ENCODE peak calls at places on chromosomes 4 and X, in eight cellular contexts. J, B, S, U, L, E, C and X are unnamed samples.

GRCh38 chr4:139922625-139923024 is 231.4 kb downstream of the MAML3 start:
- DNase-seq in J (no peak), B (no peak), S (no peak), U (no peak), L (no peak), E (no peak), C (no peak), X (peak)

GRCh38 chr4:15198070-15198727 is 195.9 kb downstream of the CPEB2 start:
- DNase-seq in J (no peak), B (no peak), S (no peak), U (peak), L (no peak), E (no peak), C (no peak), X (no peak)

GRCh38 chr4:80831383-80832361 is 198.8 kb upstream of the BMP3 start:
- DNase-seq in J (no peak), B (no peak), S (no peak), U (no peak), L (no peak), E (no peak), C (no peak), X (no peak)

GRCh38 chrX:80335062-80335830 is 85.0 kb upstream of the TENT5D start:
- DNase-seq in J (peak), B (peak), S (no peak), U (peak), L (no peak), E (no peak), C (no peak), X (no peak)

GRCh38 chrX:255923-256331 is 25.3 kb upstream of the PLCXD1 start:
- DNase-seq in J (no peak), B (no peak), S (no peak), U (no peak), L (no peak), E (no peak), C (no peak), X (no peak)

GRCh38 chrX:133254666-133255065 is 36.5 kb upstream of the TFDP3 start:
- DNase-seq in J (no peak), B (no peak), S (no peak), U (no peak), L (no peak), E (no peak), C (no peak), X (no peak)

GRCh38 chr4:52091811-52092210 is 40.7 kb downstream of the SPATA18 start:
- DNase-seq in J (no peak), B (no peak), S (no peak), U (peak), L (no peak), E (no peak), C (no peak), X (no peak)

GRCh38 chr4:72974694-72975487 is 94.6 kb downstream of the COX18 start:
- DNase-seq in J (no peak), B (no peak), S (no peak), U (no peak), L (no peak), E (no peak), C (no peak), X (peak)

GRCh38 chr4:113157086-113157857 is 107.8 kb downstream of the ANK2 start:
- DNase-seq in J (no peak), B (no peak), S (no peak), U (no peak), L (no peak), E (no peak), C (no peak), X (no peak)

GRCh38 chr4:147590249-147590920 is 26.8 kb upstream of the TMEM184C start:
- DNase-seq in J (peak), B (peak), S (peak), U (peak), L (peak), E (no peak), C (peak), X (peak)

GRCh38 chr4:2875556-2875955 is 31.9 kb downstream of the ADD1 start:
- DNase-seq in J (no peak), B (no peak), S (no peak), U (no peak), L (no peak), E (no peak), C (no peak), X (no peak)

GRCh38 chr4:37244583-37245390 is at the start of gene NWD2:
- DNase-seq in J (no peak), B (no peak), S (peak), U (peak), L (no peak), E (no peak), C (peak), X (peak)

GRCh38 chrX:155632424-155633100 is 19.8 kb upstream of the TMLHE start:
- DNase-seq in J (peak), B (no peak), S (peak), U (no peak), L (no peak), E (no peak), C (no peak), X (peak)

GRCh38 chr4:185099024-185099682 is 43.9 kb upstream of the SLC25A4 start:
- DNase-seq in J (no peak), B (no peak), S (no peak), U (peak), L (no peak), E (no peak), C (no peak), X (no peak)

GRCh38 chrX:101958139-101958538 is 26.3 kb upstream of the ZMAT1 start:
- DNase-seq in J (no peak), B (no peak), S (no peak), U (no peak), L (no peak), E (no peak), C (no peak), X (no peak)

GRCh38 chrX:139801397-139801813 is 93.4 kb upstream of the MCF2 start:
- DNase-seq in J (no peak), B (no peak), S (no peak), U (no peak), L (no peak), E (no peak), C (no peak), X (no peak)

GRCh38 chr4:41661447-41662076 is 87.0 kb downstream of the PHOX2B start:
- DNase-seq in J (peak), B (peak), S (peak), U (peak), L (peak), E (peak), C (peak), X (peak)

GRCh38 chr4:113673450-113673849 is 88.1 kb downstream of the CAMK2D start:
- DNase-seq in J (no peak), B (no peak), S (peak), U (peak), L (no peak), E (no peak), C (no peak), X (peak)

GRCh38 chrX:46791927-46792825 is 33.3 kb upstream of the SLC9A7 start:
- DNase-seq in J (peak), B (peak), S (peak), U (peak), L (no peak), E (no peak), C (no peak), X (peak)

GRCh38 chr4:7807351-7807921 is 132.2 kb downstream of the AFAP1 start:
- DNase-seq in J (no peak), B (peak), S (no peak), U (no peak), L (no peak), E (no peak), C (no peak), X (peak)

GRCh38 chr4:123418486-123418931 is 21.9 kb downstream of the SPRY1 start:
- DNase-seq in J (peak), B (no peak), S (peak), U (peak), L (no peak), E (no peak), C (no peak), X (peak)

GRCh38 chrX:150429577-150429976 is 66.5 kb downstream of the MAMLD1 start:
- DNase-seq in J (no peak), B (no peak), S (no peak), U (no peak), L (no peak), E (no peak), C (no peak), X (peak)

GRCh38 chrX:39309721-39310152 is 508.5 kb downstream of the MID1IP1 start:
- DNase-seq in J (peak), B (peak), S (no peak), U (peak), L (peak), E (no peak), C (no peak), X (peak)

GRCh38 chrX:154532690-154533089 is 14.0 kb downstream of the G6PD start:
- DNase-seq in J (no peak), B (no peak), S (no peak), U (no peak), L (no peak), E (no peak), C (no peak), X (no peak)

GRCh38 chrX:96424007-96424406 is 260.6 kb upstream of the DIAPH2 start:
- DNase-seq in J (no peak), B (no peak), S (no peak), U (no peak), L (no peak), E (no peak), C (no peak), X (no peak)

GRCh38 chrX:129741880-129742758 is 3.3 kb downstream of the XPNPEP2 start:
- DNase-seq in J (no peak), B (no peak), S (no peak), U (peak), L (no peak), E (no peak), C (no peak), X (no peak)

GRCh38 chr4:73311428-73311827 is 52.8 kb upstream of the ANKRD17 start:
- DNase-seq in J (peak), B (no peak), S (peak), U (no peak), L (no peak), E (no peak), C (no peak), X (peak)

GRCh38 chr4:55291227-55291629 is 54.8 kb upstream of the SRD5A3 start:
- DNase-seq in J (no peak), B (peak), S (no peak), U (no peak), L (no peak), E (no peak), C (no peak), X (no peak)

GRCh38 chr4:185710487-185710995 is 101.5 kb downstream of the SORBS2 start:
- DNase-seq in J (no peak), B (peak), S (no peak), U (no peak), L (no peak), E (no peak), C (no peak), X (peak)

GRCh38 chr4:7788687-7789425 is 150.8 kb downstream of the AFAP1 start:
- DNase-seq in J (no peak), B (no peak), S (no peak), U (no peak), L (no peak), E (no peak), C (no peak), X (no peak)

GRCh38 chr4:144547678-144548298 is 98.2 kb upstream of the HHIP start:
- DNase-seq in J (no peak), B (no peak), S (peak), U (no peak), L (no peak), E (no peak), C (no peak), X (no peak)

GRCh38 chrX:12673487-12673886 is 117.7 kb upstream of the PRPS2 start:
- DNase-seq in J (no peak), B (no peak), S (no peak), U (no peak), L (no peak), E (no peak), C (no peak), X (no peak)

GRCh38 chr4:112253382-112254000 is 21.9 kb downstream of the AP1AR start:
- DNase-seq in J (no peak), B (no peak), S (no peak), U (no peak), L (no peak), E (no peak), C (no peak), X (no peak)

GRCh38 chr4:38740303-38740702 is 42.5 kb downstream of the TLR10 start:
- DNase-seq in J (no peak), B (no peak), S (no peak), U (no peak), L (no peak), E (no peak), C (no peak), X (no peak)

GRCh38 chrX:47723689-47724088 is 64.7 kb upstream of the UXT start:
- DNase-seq in J (no peak), B (no peak), S (peak), U (peak), L (no peak), E (no peak), C (no peak), X (no peak)

GRCh38 chr4:182643801-182644311 is 273.3 kb downstream of the DCTD start:
- DNase-seq in J (peak), B (peak), S (no peak), U (peak), L (no peak), E (no peak), C (no peak), X (peak)

GRCh38 chrX:1390621-1391369 is 1.1 kb downstream of the SLC25A6 start:
- DNase-seq in J (no peak), B (peak), S (no peak), U (no peak), L (no peak), E (no peak), C (peak), X (no peak)